ENCODE peak calls at places on chromosomes 6 and 20, in eight cellular contexts. One of them, this sample, is unnamed.

GRCh38 chr6:159972506-159973268 is 3.8 kb downstream of the IGF2R start:
- DNase-seq in breast epithelium: no peak
- DNase-seq in uterus: no peak
- DNase-seq in IMR-90: no peak
- DNase-seq in adrenal gland: no peak
- DNase-seq in dorsolateral prefrontal cortex: no peak
- DNase-seq in AG04450: no peak
- DNase-seq in cardiac muscle cell: no peak
- DNase-seq in this sample: no peak

GRCh38 chr6:146785001-146785585 is 186.3 kb downstream of the ADGB start:
- DNase-seq in cardiac muscle cell: peak
- DNase-seq in adrenal gland: no peak
- DNase-seq in IMR-90: peak
- DNase-seq in uterus: no peak
- DNase-seq in breast epithelium: no peak
- DNase-seq in dorsolateral prefrontal cortex: no peak
- DNase-seq in AG04450: peak
- DNase-seq in this sample: no peak

GRCh38 chr20:58854638-58855471 is 2.3 kb downstream of the GNAS start:
- DNase-seq in cardiac muscle cell: no peak
- DNase-seq in IMR-90: no peak
- DNase-seq in adrenal gland: no peak
- DNase-seq in breast epithelium: no peak
- DNase-seq in dorsolateral prefrontal cortex: no peak
- DNase-seq in AG04450: no peak
- DNase-seq in uterus: no peak
- DNase-seq in this sample: no peak

GRCh38 chr6:55175078-55175777 is 913 bp downstream of the HCRTR2 start:
- DNase-seq in uterus: no peak
- DNase-seq in breast epithelium: no peak
- DNase-seq in dorsolateral prefrontal cortex: no peak
- DNase-seq in AG04450: no peak
- DNase-seq in cardiac muscle cell: no peak
- DNase-seq in adrenal gland: no peak
- DNase-seq in IMR-90: no peak
- DNase-seq in this sample: no peak

GRCh38 chr6:111524735-111525134 is 41.7 kb upstream of the REV3L start:
- DNase-seq in AG04450: no peak
- DNase-seq in adrenal gland: no peak
- DNase-seq in IMR-90: no peak
- DNase-seq in cardiac muscle cell: no peak
- DNase-seq in uterus: no peak
- DNase-seq in breast epithelium: no peak
- DNase-seq in dorsolateral prefrontal cortex: no peak
- DNase-seq in this sample: no peak

GRCh38 chr20:24469116-24470030 is at the start of gene SYNDIG1:
- DNase-seq in breast epithelium: no peak
- DNase-seq in uterus: peak
- DNase-seq in AG04450: no peak
- DNase-seq in cardiac muscle cell: peak
- DNase-seq in adrenal gland: no peak
- DNase-seq in dorsolateral prefrontal cortex: peak
- DNase-seq in IMR-90: no peak
- DNase-seq in this sample: no peak

GRCh38 chr6:6960571-6961251 is 147.1 kb upstream of the RREB1 start:
- DNase-seq in breast epithelium: no peak
- DNase-seq in AG04450: no peak
- DNase-seq in uterus: no peak
- DNase-seq in dorsolateral prefrontal cortex: no peak
- DNase-seq in cardiac muscle cell: no peak
- DNase-seq in IMR-90: no peak
- DNase-seq in adrenal gland: no peak
- DNase-seq in this sample: no peak

GRCh38 chr6:160355001-160355400 is 6.8 kb downstream of the SLC22A3 start:
- DNase-seq in adrenal gland: peak
- DNase-seq in AG04450: no peak
- DNase-seq in uterus: no peak
- DNase-seq in dorsolateral prefrontal cortex: no peak
- DNase-seq in IMR-90: no peak
- DNase-seq in breast epithelium: no peak
- DNase-seq in cardiac muscle cell: peak
- DNase-seq in this sample: no peak

GRCh38 chr6:160950507-160950906 is 41.1 kb upstream of the MAP3K4 start:
- DNase-seq in uterus: no peak
- DNase-seq in adrenal gland: no peak
- DNase-seq in dorsolateral prefrontal cortex: no peak
- DNase-seq in IMR-90: peak
- DNase-seq in AG04450: no peak
- DNase-seq in breast epithelium: no peak
- DNase-seq in cardiac muscle cell: peak
- DNase-seq in this sample: no peak

GRCh38 chr6:135535989-135536414 is 38.5 kb upstream of the AHI1 start:
- DNase-seq in dorsolateral prefrontal cortex: no peak
- DNase-seq in cardiac muscle cell: peak
- DNase-seq in IMR-90: peak
- DNase-seq in breast epithelium: no peak
- DNase-seq in adrenal gland: peak
- DNase-seq in AG04450: peak
- DNase-seq in uterus: no peak
- DNase-seq in this sample: no peak

GRCh38 chr20:20096421-20096820 is 44.1 kb downstream of the CFAP61 start:
- DNase-seq in adrenal gland: no peak
- DNase-seq in AG04450: no peak
- DNase-seq in uterus: no peak
- DNase-seq in IMR-90: no peak
- DNase-seq in cardiac muscle cell: no peak
- DNase-seq in dorsolateral prefrontal cortex: no peak
- DNase-seq in breast epithelium: no peak
- DNase-seq in this sample: no peak

GRCh38 chr6:85803721-85804120 is 161.0 kb upstream of the SYNCRIP start:
- DNase-seq in IMR-90: no peak
- DNase-seq in AG04450: no peak
- DNase-seq in breast epithelium: no peak
- DNase-seq in adrenal gland: no peak
- DNase-seq in uterus: no peak
- DNase-seq in cardiac muscle cell: no peak
- DNase-seq in dorsolateral prefrontal cortex: no peak
- DNase-seq in this sample: no peak

GRCh38 chr6:85795966-85796365 is 153.3 kb upstream of the SYNCRIP start:
- DNase-seq in AG04450: no peak
- DNase-seq in adrenal gland: no peak
- DNase-seq in cardiac muscle cell: no peak
- DNase-seq in IMR-90: no peak
- DNase-seq in dorsolateral prefrontal cortex: no peak
- DNase-seq in breast epithelium: no peak
- DNase-seq in uterus: no peak
- DNase-seq in this sample: no peak

GRCh38 chr6:85797993-85798392 is 155.3 kb upstream of the SYNCRIP start:
- DNase-seq in cardiac muscle cell: peak
- DNase-seq in dorsolateral prefrontal cortex: no peak
- DNase-seq in breast epithelium: no peak
- DNase-seq in AG04450: no peak
- DNase-seq in uterus: no peak
- DNase-seq in adrenal gland: no peak
- DNase-seq in IMR-90: no peak
- DNase-seq in this sample: no peak

GRCh38 chr6:85802162-85802561 is 159.5 kb upstream of the SYNCRIP start:
- DNase-seq in AG04450: no peak
- DNase-seq in dorsolateral prefrontal cortex: no peak
- DNase-seq in breast epithelium: no peak
- DNase-seq in adrenal gland: no peak
- DNase-seq in uterus: no peak
- DNase-seq in cardiac muscle cell: no peak
- DNase-seq in IMR-90: no peak
- DNase-seq in this sample: no peak

GRCh38 chr6:85798934-85799490 is 156.3 kb upstream of the SYNCRIP start:
- DNase-seq in cardiac muscle cell: no peak
- DNase-seq in uterus: no peak
- DNase-seq in breast epithelium: no peak
- DNase-seq in adrenal gland: no peak
- DNase-seq in IMR-90: no peak
- DNase-seq in dorsolateral prefrontal cortex: no peak
- DNase-seq in AG04450: no peak
- DNase-seq in this sample: no peak
- TF ChIP-seq CTCF in cardiac muscle cell: no peak
- TF ChIP-seq CTCF in uterus: no peak
- TF ChIP-seq CTCF in breast epithelium: no peak
- TF ChIP-seq CTCF in adrenal gland: no peak
- TF ChIP-seq CTCF in IMR-90: no peak
- TF ChIP-seq CTCF in dorsolateral prefrontal cortex: no peak
- TF ChIP-seq CTCF in AG04450: no peak
- TF ChIP-seq CTCF in this sample: no peak

DNA sequence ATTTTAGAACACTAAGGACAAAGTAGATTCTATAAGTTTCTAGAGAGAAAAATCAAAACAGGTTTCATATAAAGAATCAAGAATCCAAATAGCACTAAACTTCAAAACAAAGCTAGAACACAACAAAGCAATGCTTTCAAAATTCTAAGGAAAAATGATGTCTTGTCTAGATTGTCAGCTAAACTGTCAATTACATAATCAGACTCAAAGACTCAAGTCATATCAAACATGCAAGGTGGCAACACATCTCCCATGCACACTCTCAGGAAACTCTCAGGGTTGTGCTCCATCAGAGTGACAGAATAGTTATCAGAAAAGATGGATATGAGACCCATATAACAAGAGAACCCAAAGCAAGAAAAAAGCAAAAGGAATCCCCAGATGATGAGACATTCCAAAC is 23.9 kb downstream of the HACE1 start:
- DNase-seq in IMR-90: no peak
- DNase-seq in AG04450: no peak
- DNase-seq in adrenal gland: no peak
- DNase-seq in breast epithelium: no peak
- DNase-seq in dorsolateral prefrontal cortex: no peak
- DNase-seq in uterus: no peak
- DNase-seq in cardiac muscle cell: no peak
- DNase-seq in this sample: no peak
- H3K27ac ChIP-seq in IMR-90: no peak
- H3K27ac ChIP-seq in AG04450: no peak
- H3K27ac ChIP-seq in adrenal gland: no peak
- H3K27ac ChIP-seq in breast epithelium: no peak
- H3K27ac ChIP-seq in dorsolateral prefrontal cortex: no peak
- H3K27ac ChIP-seq in uterus: no peak
- H3K27ac ChIP-seq in cardiac muscle cell: no peak
- H3K27ac ChIP-seq in this sample: no peak

DNA sequence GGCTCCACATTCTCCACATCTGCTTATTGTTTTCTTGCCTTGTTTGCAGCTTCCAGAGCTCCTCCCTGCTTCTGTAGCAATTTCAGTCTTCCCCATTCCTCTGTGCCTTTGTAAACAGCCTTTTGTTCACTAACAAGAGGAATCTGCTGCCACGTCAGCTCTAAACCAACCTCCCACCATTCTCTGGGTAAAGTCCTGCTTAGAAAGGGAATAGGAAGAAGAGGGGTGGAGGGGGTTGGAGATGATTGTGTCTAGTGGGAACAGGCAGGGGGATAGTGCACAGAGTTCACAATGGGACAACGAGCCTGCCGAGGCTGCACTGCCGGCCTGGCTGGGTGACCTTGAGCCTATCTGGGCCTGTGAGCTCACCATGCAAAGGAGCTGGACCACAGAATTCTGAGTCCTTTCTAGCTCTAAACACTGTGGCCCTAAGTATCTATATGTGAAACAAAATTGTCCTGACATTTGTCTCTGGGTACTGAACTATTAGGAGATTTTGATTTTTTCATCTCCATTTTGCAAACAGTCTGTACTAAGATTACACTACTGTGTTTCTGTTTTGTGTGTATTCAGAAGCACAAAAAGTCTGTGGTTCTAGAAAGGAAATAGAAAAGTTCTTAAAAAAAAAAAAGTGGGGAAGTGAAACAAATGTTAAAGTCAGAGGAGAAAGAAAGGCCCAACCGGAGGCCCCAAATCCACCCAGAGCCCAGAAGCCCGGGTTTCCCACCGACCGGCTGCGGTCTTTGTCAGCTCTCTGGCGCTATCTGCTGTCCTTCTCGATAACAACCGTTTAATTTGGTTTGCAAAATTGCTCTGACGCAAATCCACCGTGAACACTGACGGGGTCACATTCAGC is 1.4 kb upstream of the PRND start:
- DNase-seq in dorsolateral prefrontal cortex: peak
- DNase-seq in uterus: peak
- DNase-seq in cardiac muscle cell: peak
- DNase-seq in adrenal gland: peak
- DNase-seq in AG04450: peak
- DNase-seq in IMR-90: peak
- DNase-seq in breast epithelium: peak
- DNase-seq in this sample: no peak
- H3K4me3 ChIP-seq in dorsolateral prefrontal cortex: no peak
- H3K4me3 ChIP-seq in uterus: no peak
- H3K4me3 ChIP-seq in cardiac muscle cell: no peak
- H3K4me3 ChIP-seq in adrenal gland: no peak
- H3K4me3 ChIP-seq in AG04450: no peak
- H3K4me3 ChIP-seq in IMR-90: no peak
- H3K4me3 ChIP-seq in breast epithelium: no peak
- H3K4me3 ChIP-seq in this sample: no peak

GRCh38 chr20:44914924-44915323 is 5.1 kb downstream of the PABPC1L start:
- DNase-seq in adrenal gland: no peak
- DNase-seq in cardiac muscle cell: peak
- DNase-seq in dorsolateral prefrontal cortex: no peak
- DNase-seq in uterus: no peak
- DNase-seq in breast epithelium: no peak
- DNase-seq in AG04450: no peak
- DNase-seq in IMR-90: no peak
- DNase-seq in this sample: no peak
- TF ChIP-seq CTCF in adrenal gland: no peak
- TF ChIP-seq CTCF in cardiac muscle cell: no peak
- TF ChIP-seq CTCF in dorsolateral prefrontal cortex: no peak
- TF ChIP-seq CTCF in uterus: no peak
- TF ChIP-seq CTCF in breast epithelium: no peak
- TF ChIP-seq CTCF in AG04450: no peak
- TF ChIP-seq CTCF in IMR-90: no peak
- TF ChIP-seq CTCF in this sample: no peak

GRCh38 chr6:134296762-134297161 is 21.1 kb downstream of the SGK1 start:
- DNase-seq in uterus: no peak
- DNase-seq in dorsolateral prefrontal cortex: no peak
- DNase-seq in AG04450: no peak
- DNase-seq in adrenal gland: no peak
- DNase-seq in IMR-90: no peak
- DNase-seq in breast epithelium: no peak
- DNase-seq in cardiac muscle cell: no peak
- DNase-seq in this sample: no peak
- H3K27ac ChIP-seq in uterus: no peak
- H3K27ac ChIP-seq in dorsolateral prefrontal cortex: peak
- H3K27ac ChIP-seq in AG04450: peak
- H3K27ac ChIP-seq in adrenal gland: peak
- H3K27ac ChIP-seq in IMR-90: peak
- H3K27ac ChIP-seq in breast epithelium: no peak
- H3K27ac ChIP-seq in cardiac muscle cell: no peak
- H3K27ac ChIP-seq in this sample: no peak